ENCODE peak calls at places on chromosomes 7 and 10, in seven cellular contexts. N, I, Q, T, K, O and S are unnamed samples.

GRCh38 chr10:785539-786214 is 96.2 kb upstream of the DIP2C start:
- DNase-seq in N (no peak), I (no peak), Q (no peak), T (no peak), K (no peak), O (peak; percentile 45), S (peak; percentile 61)

GRCh38 chr7:26653430-26653911 is 210.9 kb downstream of the SKAP2 start:
- DNase-seq in N (no peak), I (no peak), Q (no peak), T (no peak), K (no peak), O (peak; percentile 56), S (no peak)

GRCh38 chr7:141586878-141587277 is 35.7 kb downstream of the AGK start:
- DNase-seq in N (no peak), I (no peak), Q (no peak), T (no peak), K (no peak), O (no peak), S (no peak)

GRCh38 chr10:5944389-5945202 is 32.7 kb downstream of the IL15RA start:
- DNase-seq in N (no peak), I (peak; percentile 99), Q (no peak), T (no peak), K (peak; percentile 100), O (peak; percentile 82), S (no peak)

GRCh38 chr7:2546776-2547586 is 8.3 kb downstream of the BRAT1 start:
- DNase-seq in N (no peak), I (no peak), Q (no peak), T (no peak), K (no peak), O (no peak), S (no peak)

GRCh38 chr7:1533569-1534329 is 3.2 kb downstream of the MAFK start:
- DNase-seq in N (no peak), I (peak; percentile 84), Q (no peak), T (no peak), K (peak; percentile 92), O (peak; percentile 92), S (no peak)

GRCh38 chr7:14377646-14378266 is 388.3 kb upstream of the ETV1 start:
- DNase-seq in N (no peak), I (peak; percentile 64), Q (no peak), T (no peak), K (peak; percentile 82), O (no peak), S (no peak)

GRCh38 chr10:34908472-34908871 is 93.4 kb upstream of the PARD3 start:
- DNase-seq in N (no peak), I (peak; percentile 68), Q (no peak), T (no peak), K (peak; percentile 76), O (no peak), S (peak; percentile 32)

GRCh38 chr10:129193148-129193547 is 273.9 kb upstream of the MGMT start:
- DNase-seq in N (no peak), I (no peak), Q (no peak), T (peak; percentile 18), K (no peak), O (peak; percentile 67), S (no peak)

GRCh38 chr7:150446288-150446938 is 4.0 kb upstream of the GIMAP8 start:
- DNase-seq in N (no peak), I (no peak), Q (no peak), T (peak; percentile 20), K (peak; percentile 18), O (no peak), S (no peak)

GRCh38 chr10:73785721-73786511 is 510 bp downstream of the ZSWIM8 start:
- DNase-seq in N (peak; percentile 41), I (peak; percentile 48), Q (peak; percentile 43), T (peak; percentile 64), K (peak; percentile 70), O (peak; percentile 73), S (no peak)

GRCh38 chr10:58782876-58783859 is 270.5 kb downstream of the BICC1 start:
- DNase-seq in N (no peak), I (no peak), Q (no peak), T (no peak), K (peak; percentile 25), O (peak; percentile 80), S (no peak)

DNA sequence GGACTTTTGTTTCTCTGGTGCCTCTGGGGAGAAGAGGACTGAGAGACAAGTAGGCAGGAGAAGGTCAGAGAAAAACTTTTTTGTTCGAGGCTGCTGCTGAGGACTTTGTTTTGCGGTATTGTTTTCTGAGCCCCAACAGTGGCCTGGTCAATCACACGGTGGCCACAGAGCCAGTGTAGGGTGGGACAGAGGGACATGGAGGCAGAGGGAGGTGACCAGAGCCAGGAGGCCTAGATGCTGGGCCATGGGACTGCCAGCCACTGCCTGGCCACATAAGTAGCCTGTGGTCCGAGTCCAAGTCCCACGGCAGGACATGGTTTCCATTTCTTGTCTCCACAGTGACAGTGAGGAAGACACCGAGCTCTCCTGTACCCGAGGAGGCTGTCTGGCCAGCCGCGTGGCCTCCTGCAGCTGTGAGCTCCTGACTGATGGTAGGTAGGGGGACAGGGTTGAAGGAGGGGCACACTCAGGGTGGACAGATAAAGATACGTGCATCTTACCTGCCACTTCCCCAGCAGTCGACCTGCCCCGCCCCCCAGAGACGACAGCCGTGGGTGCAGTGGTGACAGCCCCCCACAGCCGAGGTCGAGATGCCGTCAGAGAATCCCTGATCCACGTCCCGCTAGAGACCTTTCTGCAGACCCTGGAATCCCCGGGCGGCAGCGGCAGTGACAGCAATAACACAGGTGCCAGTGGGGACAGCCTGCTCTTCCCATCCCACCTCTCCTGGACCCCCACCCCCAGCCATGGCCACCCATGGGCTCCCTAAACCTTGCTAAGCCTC is 27.5 kb downstream of the SH2B2 start:
- DNase-seq in N (no peak), I (no peak), Q (no peak), T (no peak), K (no peak), O (no peak), S (no peak)
- TF ChIP-seq CTCF in N (no peak), I (no peak), Q (no peak), T (no peak), K (no peak), O (no peak), S (no peak)

GRCh38 chr10:33042565-33042964 is 84.5 kb upstream of the ITGB1 start:
- DNase-seq in N (no peak), I (no peak), Q (no peak), T (no peak), K (no peak), O (no peak), S (no peak)

GRCh38 chr10:33048223-33048622 is 90.2 kb upstream of the ITGB1 start:
- DNase-seq in N (no peak), I (no peak), Q (no peak), T (no peak), K (no peak), O (no peak), S (no peak)

GRCh38 chr10:33052476-33052875 is 94.4 kb upstream of the ITGB1 start:
- DNase-seq in N (no peak), I (no peak), Q (no peak), T (no peak), K (no peak), O (no peak), S (no peak)

GRCh38 chr10:33046792-33047191 is 88.8 kb upstream of the ITGB1 start:
- DNase-seq in N (no peak), I (no peak), Q (no peak), T (no peak), K (no peak), O (no peak), S (no peak)

DNA sequence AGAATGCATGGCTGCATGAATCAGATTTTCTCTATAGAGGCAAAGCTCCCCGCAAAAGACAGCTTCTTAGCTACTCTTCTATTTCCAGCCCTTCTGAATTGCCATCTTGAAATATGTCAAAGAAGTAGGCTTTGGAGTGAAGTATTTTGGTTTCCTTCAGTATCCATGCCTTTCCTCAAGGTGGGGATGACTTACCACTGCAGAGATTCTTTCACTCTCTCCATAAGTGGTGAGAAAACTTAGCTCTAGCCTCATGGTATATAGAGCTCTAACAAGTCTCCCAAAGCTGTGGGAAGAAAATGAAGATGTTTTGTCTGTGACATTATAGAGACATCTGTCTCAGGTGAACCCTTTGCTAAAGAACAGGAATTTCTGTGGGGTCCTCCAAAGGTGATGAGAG is 89.6 kb upstream of the ITGB1 start:
- DNase-seq in N (no peak), I (no peak), Q (no peak), T (no peak), K (no peak), O (no peak), S (no peak)
- TF ChIP-seq CTCF in N (no peak), I (no peak), Q (no peak), T (no peak), K (no peak), O (no peak), S (peak; percentile 59)

GRCh38 chr7:138781004-138781403 is 16.8 kb upstream of the TMEM213 start:
- DNase-seq in N (no peak), I (no peak), Q (no peak), T (no peak), K (no peak), O (no peak), S (no peak)

GRCh38 chr7:138784692-138785091 is 13.1 kb upstream of the TMEM213 start:
- DNase-seq in N (no peak), I (no peak), Q (no peak), T (no peak), K (no peak), O (no peak), S (no peak)

DNA sequence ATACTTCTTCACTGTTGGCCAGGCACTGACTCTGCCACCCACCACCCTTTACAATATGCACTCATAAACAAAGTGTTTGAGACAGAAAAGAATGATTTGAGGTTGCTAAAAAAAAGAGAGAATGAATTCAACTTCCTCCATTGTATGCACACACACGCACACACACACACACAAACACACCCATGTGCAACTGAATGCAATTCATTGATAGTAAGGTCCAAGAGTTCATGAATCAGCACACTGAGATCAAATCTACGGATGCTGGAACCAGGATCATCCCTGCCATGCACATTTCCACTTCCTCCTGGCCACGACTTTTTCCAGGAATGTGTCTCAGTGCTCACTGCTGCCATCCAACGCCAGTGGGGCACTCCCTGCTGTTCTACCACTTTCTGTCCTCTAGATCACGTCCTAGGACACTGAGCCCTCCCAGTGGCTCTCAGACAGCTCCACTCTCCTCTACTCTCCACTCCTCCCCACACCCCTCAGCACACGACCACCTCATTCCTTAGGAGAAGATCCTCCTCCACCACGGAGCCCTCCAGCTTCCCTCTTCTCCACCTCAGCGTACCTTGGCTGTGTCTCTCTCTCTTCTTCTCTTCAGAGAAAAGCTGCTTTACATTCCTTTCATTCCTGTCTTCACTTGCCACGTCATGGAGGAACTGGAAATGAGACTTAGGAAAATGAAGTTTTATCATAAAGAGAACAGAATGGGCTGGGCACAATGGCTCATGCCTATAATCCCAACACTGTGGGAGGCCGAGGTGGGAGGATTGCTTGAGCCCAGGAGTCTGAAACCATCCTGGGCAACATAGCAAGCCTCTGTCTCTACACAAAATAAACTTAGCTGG is 12.0 kb upstream of the TMEM213 start:
- DNase-seq in N (no peak), I (no peak), Q (no peak), T (no peak), K (peak; percentile 43), O (no peak), S (no peak)
- TF ChIP-seq CTCF in N (no peak), I (no peak), Q (no peak), T (no peak), K (no peak), O (no peak), S (peak; percentile 48)

DNA sequence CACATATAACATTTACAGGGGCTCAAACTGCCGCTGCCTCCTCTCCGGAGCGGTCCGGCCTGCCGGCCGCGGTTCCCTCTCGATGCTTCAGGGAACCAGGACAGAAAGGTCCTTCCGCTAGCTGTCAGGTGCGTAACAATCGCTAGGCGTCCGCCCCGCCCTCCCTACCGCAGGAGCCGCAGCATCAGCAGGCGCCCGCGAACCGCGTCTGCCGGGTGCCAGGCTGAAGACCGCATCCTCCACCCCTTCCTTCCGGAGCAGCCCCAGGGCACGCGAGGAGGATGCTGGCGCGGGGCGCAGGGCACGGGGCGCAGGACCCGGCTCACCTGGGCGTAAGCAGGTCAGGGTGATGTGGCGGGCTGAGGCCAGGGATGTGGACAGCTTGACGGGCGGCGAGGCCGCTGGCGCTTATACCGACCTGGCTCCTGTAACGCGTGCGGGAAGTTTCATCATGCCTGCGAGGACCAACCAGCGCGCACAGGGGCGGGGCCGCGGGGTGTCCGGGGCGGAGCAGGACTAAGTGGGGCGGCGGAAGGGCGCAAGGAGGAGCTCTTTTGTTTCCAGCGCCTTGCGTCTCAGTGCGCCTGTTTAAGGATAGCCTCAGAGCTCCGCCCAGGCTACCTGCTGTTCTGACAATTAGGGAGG is at the start of gene ASNS:
- DNase-seq in N (peak; percentile 95), I (peak; percentile 96), Q (peak; percentile 97), T (peak; percentile 97), K (peak; percentile 91), O (peak; percentile 91), S (peak; percentile 97)
- TF ChIP-seq CTCF in N (peak; percentile 5), I (no peak), Q (no peak), T (no peak), K (peak; percentile 6), O (no peak), S (no peak)